ENCODE peak calls at places on chromosome 15, in ten cellular contexts. I is cardiac muscle cell; Z is ovary; X is upper lobe of left lung; K is CD4-positive, CD25-positive, alpha-beta regulatory T cell; M is uterus; P is upper lobe of right lung; S is aorta; R is mesendoderm; L is tibial nerve. E is an unnamed sample.

GRCh38 chr15:45630958-45631691 is 3.7 kb upstream of the SQOR start:
- DNase-seq in I (peak; percentile 80), Z (no peak), X (no peak), K (no peak), M (peak; percentile 48), P (no peak), S (no peak), R (peak; percentile 22), L (no peak), E (peak; percentile 70)

GRCh38 chr15:74240002-74240568 is 4.0 kb downstream of the CCDC33 start:
- DNase-seq in I (peak; percentile 87), Z (peak; percentile 57), X (peak; percentile 86), K (no peak), M (peak; percentile 67), P (peak; percentile 90), S (peak; percentile 94), R (peak; percentile 67), L (peak; percentile 19), E (peak; percentile 86)

GRCh38 chr15:90780916-90781315 is 63.8 kb downstream of the BLM start:
- DNase-seq in I (no peak), Z (no peak), X (peak; percentile 41), K (peak; percentile 10), M (no peak), P (no peak), S (no peak), R (no peak), L (no peak), E (no peak)

GRCh38 chr15:100191161-100191560 is 150.6 kb downstream of the ADAMTS17 start:
- DNase-seq in I (no peak), Z (no peak), X (no peak), K (no peak), M (no peak), P (no peak), S (no peak), R (peak; percentile 6), L (no peak), E (no peak)

GRCh38 chr15:28101201-28101600 is 2.1 kb upstream of the OCA2 start:
- DNase-seq in I (no peak), Z (no peak), X (no peak), K (no peak), M (no peak), P (no peak), S (peak; percentile 35), R (no peak), L (no peak), E (no peak)

GRCh38 chr15:37891754-37892368 is 42.6 kb upstream of the TMCO5A start:
- DNase-seq in I (peak; percentile 72), Z (no peak), X (no peak), K (no peak), M (no peak), P (no peak), S (no peak), R (peak; percentile 63), L (no peak), E (peak; percentile 86)

GRCh38 chr15:42138968-42139386 is 17.5 kb downstream of the PLA2G4F start:
- DNase-seq in I (no peak), Z (no peak), X (peak; percentile 53), K (no peak), M (no peak), P (peak; percentile 43), S (peak; percentile 34), R (peak; percentile 60), L (no peak), E (no peak)

GRCh38 chr15:58247803-58248503 is 109.8 kb downstream of the AQP9 start:
- DNase-seq in I (peak; percentile 30), Z (no peak), X (peak; percentile 92), K (no peak), M (no peak), P (peak; percentile 93), S (peak; percentile 88), R (no peak), L (no peak), E (no peak)

GRCh38 chr15:80480909-80481308 is 76.7 kb downstream of the ARNT2 start:
- DNase-seq in I (peak; percentile 97), Z (peak; percentile 51), X (no peak), K (no peak), M (peak; percentile 69), P (no peak), S (peak; percentile 86), R (peak; percentile 91), L (peak; percentile 53), E (peak; percentile 82)

GRCh38 chr15:76529911-76530310 is 193.3 kb downstream of the ISL2 start:
- DNase-seq in I (no peak), Z (no peak), X (no peak), K (no peak), M (no peak), P (no peak), S (no peak), R (no peak), L (no peak), E (peak; percentile 7)

GRCh38 chr15:95610945-95611344 is 719.6 kb upstream of the NR2F2 start:
- DNase-seq in I (no peak), Z (no peak), X (no peak), K (no peak), M (no peak), P (no peak), S (no peak), R (no peak), L (no peak), E (no peak)

GRCh38 chr15:38593523-38593922 is 28.9 kb upstream of the RASGRP1 start:
- DNase-seq in I (no peak), Z (no peak), X (peak; percentile 35), K (no peak), M (no peak), P (no peak), S (no peak), R (peak; percentile 17), L (no peak), E (no peak)

GRCh38 chr15:85831415-85832113 is 36.8 kb upstream of the KLHL25 start:
- DNase-seq in I (peak; percentile 76), Z (peak; percentile 69), X (peak; percentile 33), K (no peak), M (peak; percentile 79), P (no peak), S (peak; percentile 84), R (peak; percentile 73), L (peak; percentile 52), E (peak; percentile 88)

GRCh38 chr15:71802770-71803169 is 7.6 kb upstream of the NR2E3 start:
- DNase-seq in I (no peak), Z (no peak), X (no peak), K (peak; percentile 3), M (no peak), P (no peak), S (no peak), R (peak; percentile 74), L (no peak), E (no peak)

GRCh38 chr15:94607176-94607654 is 375.9 kb downstream of the MCTP2 start:
- DNase-seq in I (peak; percentile 68), Z (peak; percentile 42), X (peak; percentile 27), K (no peak), M (peak; percentile 36), P (no peak), S (no peak), R (no peak), L (peak; percentile 26), E (no peak)

DNA sequence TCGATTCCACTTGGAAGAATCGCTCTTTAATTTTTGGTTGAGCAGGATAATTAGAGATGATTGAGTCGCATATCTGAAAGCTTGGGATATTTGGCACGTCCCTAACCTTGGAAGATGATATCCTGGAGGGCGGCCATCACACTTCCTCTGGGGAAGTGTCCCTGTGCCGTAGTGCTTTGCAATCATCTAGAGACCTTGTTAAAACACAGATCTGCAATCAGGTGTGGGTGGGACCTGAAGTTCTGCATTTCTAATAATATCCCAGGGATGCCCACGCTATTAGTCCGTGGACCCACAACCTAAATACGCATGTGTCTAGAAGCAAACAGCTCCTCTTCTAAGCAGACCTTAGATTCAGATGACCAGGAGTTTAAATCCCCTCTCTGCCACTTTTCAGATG is 20.5 kb downstream of the MYO1E start:
- DNase-seq in I (no peak), Z (no peak), X (no peak), K (no peak), M (no peak), P (no peak), S (no peak), R (no peak), L (no peak), E (no peak)
- H3K4me3 ChIP-seq in I (no peak overlapping the region), Z (no peak overlapping the region), X (no peak overlapping the region), K (no peak overlapping the region), M (no peak overlapping the region), P (no peak overlapping the region), S (no peak overlapping the region), R (no peak overlapping the region), L (no peak overlapping the region), E (no peak overlapping the region)

GRCh38 chr15:83318861-83319415 is 34.5 kb upstream of the BNC1 start:
- DNase-seq in I (peak; percentile 59), Z (no peak), X (no peak), K (no peak), M (no peak), P (no peak), S (no peak), R (no peak), L (no peak), E (no peak)
- H3K4me1 ChIP-seq in I (no peaks in the 10 kb centered on the region), Z (no peaks in the 10 kb centered on the region), X (no peaks in the 10 kb centered on the region), K (no peaks in the 10 kb centered on the region), M (no peaks in the 10 kb centered on the region), P (no peaks in the 10 kb centered on the region), S (no peaks in the 10 kb centered on the region), R (peaks cover 6% of the 10 kb centered on the region), L (no peaks in the 10 kb centered on the region), E (peaks cover 6% of the 10 kb centered on the region)

DNA sequence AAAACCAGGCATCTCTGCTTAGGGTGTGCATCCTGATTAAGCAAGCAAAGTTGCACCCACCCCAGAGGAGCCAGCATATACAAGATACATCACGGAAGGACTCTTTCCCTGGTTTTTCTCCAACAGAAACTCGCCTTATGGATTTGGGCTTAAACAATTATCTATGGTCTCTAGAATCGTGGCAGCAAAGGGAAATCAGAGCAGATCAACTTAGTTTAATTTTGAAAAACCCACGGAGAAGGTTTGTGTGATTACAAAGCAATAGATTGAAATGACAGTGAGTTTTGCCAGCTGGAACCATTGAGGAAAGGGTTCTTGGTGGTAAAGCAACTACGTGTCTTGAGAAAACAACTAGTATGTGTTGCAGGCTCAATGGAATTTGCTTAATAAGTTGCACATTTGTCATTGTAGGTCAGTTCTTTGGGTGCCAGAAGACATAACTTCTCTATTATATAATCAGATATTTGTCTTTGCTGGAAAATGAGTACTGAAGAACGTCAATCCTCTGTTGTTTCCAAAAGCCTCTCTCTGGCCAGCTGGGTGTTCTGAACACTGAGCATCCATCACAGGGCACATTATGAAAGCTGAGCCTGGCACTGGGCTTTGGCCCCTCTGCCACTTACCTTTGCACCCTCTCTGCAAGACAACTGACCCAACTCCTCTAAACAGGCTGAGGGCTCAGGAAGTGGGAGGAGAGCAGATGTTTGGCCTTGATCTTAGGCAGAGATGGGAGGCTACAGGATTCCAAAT is 75.7 kb upstream of the FBN1 start:
- DNase-seq in I (no peak), Z (no peak), X (no peak), K (no peak), M (no peak), P (no peak), S (no peak), R (no peak), L (no peak), E (peak; percentile 91)
- H3K4me3 ChIP-seq in I (no peak overlapping the region), Z (no peak overlapping the region), X (no peak overlapping the region), K (no peak overlapping the region), M (no peak overlapping the region), P (no peak overlapping the region), S (no peak overlapping the region), R (no peak overlapping the region), L (no peak overlapping the region), E (peak overlapping the region; percentile 68)

DNA sequence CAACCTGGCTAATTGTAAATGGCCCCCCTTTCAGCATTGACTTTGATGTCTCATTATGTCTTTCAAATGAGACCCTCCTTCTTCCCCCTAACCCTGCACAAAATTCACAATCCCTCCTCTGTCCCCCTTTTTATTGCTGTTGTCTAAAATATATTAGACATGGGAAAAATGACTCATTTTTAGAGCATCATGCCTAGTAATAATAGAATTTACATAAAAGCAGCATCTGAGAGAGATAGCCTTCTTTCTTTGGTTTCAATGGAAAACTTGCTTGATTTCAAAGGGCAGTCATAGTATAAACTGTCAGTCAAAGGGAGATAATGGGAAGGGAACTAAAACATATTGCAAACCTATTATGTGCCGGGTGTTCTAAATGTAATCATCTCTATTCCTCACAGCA is 34.6 kb upstream of the GREM1 start:
- DNase-seq in I (no peak), Z (no peak), X (no peak), K (no peak), M (no peak), P (no peak), S (no peak), R (no peak), L (no peak), E (peak; percentile 32)
- H3K4me1 ChIP-seq in I (no peaks in the 10 kb centered on the region), Z (no peaks in the 10 kb centered on the region), X (no peaks in the 10 kb centered on the region), K (no peaks in the 10 kb centered on the region), M (no peaks in the 10 kb centered on the region), P (peaks cover 13% of the 10 kb centered on the region), S (no peaks in the 10 kb centered on the region), R (no peaks in the 10 kb centered on the region), L (peaks cover 13% of the 10 kb centered on the region), E (peaks cover 58% of the 10 kb centered on the region)

E was measured in adipocyte.